ENCODE peak calls at places on chromosomes 6 and 20, in six cellular contexts. D, G, Q, L, F and U are unnamed samples.

GRCh38 chr6:64683682-64684081 is 1023.3 kb downstream of the EYS start:
- DNase-seq in D (no peak), G (peak; percentile 97), Q (no peak), L (no peak), F (no peak), U (no peak)

GRCh38 chr20:42524058-42524457 is 665.6 kb downstream of the PTPRT start:
- DNase-seq in D (no peak), G (no peak), Q (no peak), L (no peak), F (no peak), U (no peak)

GRCh38 chr6:136405410-136406029 is 115.9 kb upstream of the BCLAF1 start:
- DNase-seq in D (no peak), G (peak; percentile 30), Q (no peak), L (no peak), F (no peak), U (no peak)

GRCh38 chr6:43405354-43405753 is 22.0 kb upstream of the ABCC10 start:
- DNase-seq in D (no peak), G (peak; percentile 6), Q (no peak), L (no peak), F (no peak), U (no peak)

GRCh38 chr6:114342086-114342825 is 567 bp downstream of the HS3ST5 start:
- DNase-seq in D (no peak), G (no peak), Q (no peak), L (no peak), F (no peak), U (no peak)

GRCh38 chr20:49450281-49450707 is 32.2 kb downstream of the KCNB1 start:
- DNase-seq in D (no peak), G (no peak), Q (no peak), L (no peak), F (no peak), U (no peak)

GRCh38 chr20:43922614-43923013 is 8.0 kb downstream of the TOX2 start:
- DNase-seq in D (no peak), G (no peak), Q (no peak), L (no peak), F (no peak), U (no peak)

GRCh38 chr6:26045046-26045938 is 41.9 kb upstream of the HFE start:
- DNase-seq in D (peak; percentile 97), G (peak; percentile 95), Q (peak; percentile 80), L (peak; percentile 87), F (peak; percentile 97), U (no peak)

GRCh38 chr20:4952229-4952628 is 49.1 kb downstream of the SLC23A2 start:
- DNase-seq in D (no peak), G (no peak), Q (no peak), L (no peak), F (no peak), U (no peak)

GRCh38 chr20:36144336-36144735 is 10.2 kb upstream of the EPB41L1 start:
- DNase-seq in D (no peak), G (no peak), Q (no peak), L (no peak), F (no peak), U (no peak)

GRCh38 chr6:151796842-151797530 is 10.5 kb upstream of the ESR1 start:
- DNase-seq in D (no peak), G (no peak), Q (no peak), L (no peak), F (no peak), U (no peak)

GRCh38 chr6:170405311-170405975 is 98.9 kb downstream of the FAM120B start:
- DNase-seq in D (peak; percentile 62), G (peak; percentile 94), Q (no peak), L (peak; percentile 95), F (no peak), U (peak; percentile 95)
- TF ChIP-seq CTCF in D (no peak), G (no peak), Q (no peak), L (no peak), F (no peak), U (no peak)

DNA sequence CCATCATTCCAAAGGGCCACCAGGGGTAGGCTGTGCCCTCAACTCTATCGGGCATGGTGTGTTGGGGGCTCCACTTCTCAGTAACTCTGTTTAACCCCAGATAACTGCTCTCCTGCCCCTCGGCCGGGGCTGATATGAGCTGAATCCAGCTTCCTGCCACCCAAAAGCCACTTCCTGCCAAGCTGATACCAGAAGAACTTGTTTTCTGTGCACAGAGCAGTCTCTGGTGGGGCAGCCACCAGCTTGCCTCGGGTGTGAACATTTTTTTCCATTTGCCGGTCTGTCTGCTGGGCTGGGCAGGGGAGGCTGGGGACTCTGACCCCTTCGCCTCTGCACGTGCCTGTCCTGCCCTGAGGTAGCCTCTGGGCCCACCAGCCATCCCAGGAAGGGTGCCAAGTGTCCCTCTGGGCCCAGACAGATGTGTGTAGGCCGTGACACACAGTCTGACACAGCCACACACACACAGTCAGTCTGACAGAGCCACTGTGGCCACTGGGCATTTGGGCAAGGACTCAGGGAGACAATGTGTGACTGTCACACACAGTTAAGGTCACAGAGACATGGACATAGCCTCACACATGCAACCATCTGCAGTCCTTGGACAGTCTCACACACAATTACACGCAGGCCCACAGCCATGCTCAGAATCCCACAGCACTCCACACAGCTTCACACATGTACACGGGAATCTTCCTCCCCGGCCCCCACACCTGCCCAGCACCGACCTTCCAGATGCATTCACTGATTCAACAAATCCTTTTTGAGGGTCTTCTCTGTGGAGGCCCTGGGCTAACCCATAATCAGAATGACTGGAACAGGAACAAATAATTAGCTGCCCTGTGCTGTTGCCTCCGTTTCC is 45.1 kb downstream of the NOL4L start:
- DNase-seq in D (no peak), G (no peak), Q (no peak), L (no peak), F (peak; percentile 79), U (no peak)
- TF ChIP-seq CTCF in D (no peak), G (no peak), Q (no peak), L (no peak), F (no peak), U (no peak)

DNA sequence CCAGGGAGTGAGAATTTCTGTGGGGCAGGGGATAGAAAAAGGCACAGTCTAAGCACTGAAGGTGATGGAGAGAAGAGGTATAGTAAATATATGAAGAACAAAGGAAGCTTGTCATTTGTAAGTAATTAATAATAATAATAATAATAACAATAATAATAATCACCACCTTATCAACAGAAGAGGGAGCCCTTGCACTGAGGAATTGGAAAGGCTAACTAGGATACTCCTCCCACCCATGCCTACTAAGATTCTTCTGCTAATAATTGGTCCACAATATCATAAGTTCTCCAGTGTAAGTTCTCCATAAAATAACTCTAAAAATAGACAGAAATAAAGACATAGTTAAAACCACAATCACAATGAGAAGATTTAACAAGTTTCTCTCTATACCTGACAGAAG is 912 bp upstream of the OR12D3 start:
- DNase-seq in D (no peak), G (peak; percentile 7), Q (no peak), L (no peak), F (no peak), U (no peak)
- TF ChIP-seq CTCF in D (no peak), G (no peak), Q (no peak), L (no peak), F (no peak), U (no peak)

DNA sequence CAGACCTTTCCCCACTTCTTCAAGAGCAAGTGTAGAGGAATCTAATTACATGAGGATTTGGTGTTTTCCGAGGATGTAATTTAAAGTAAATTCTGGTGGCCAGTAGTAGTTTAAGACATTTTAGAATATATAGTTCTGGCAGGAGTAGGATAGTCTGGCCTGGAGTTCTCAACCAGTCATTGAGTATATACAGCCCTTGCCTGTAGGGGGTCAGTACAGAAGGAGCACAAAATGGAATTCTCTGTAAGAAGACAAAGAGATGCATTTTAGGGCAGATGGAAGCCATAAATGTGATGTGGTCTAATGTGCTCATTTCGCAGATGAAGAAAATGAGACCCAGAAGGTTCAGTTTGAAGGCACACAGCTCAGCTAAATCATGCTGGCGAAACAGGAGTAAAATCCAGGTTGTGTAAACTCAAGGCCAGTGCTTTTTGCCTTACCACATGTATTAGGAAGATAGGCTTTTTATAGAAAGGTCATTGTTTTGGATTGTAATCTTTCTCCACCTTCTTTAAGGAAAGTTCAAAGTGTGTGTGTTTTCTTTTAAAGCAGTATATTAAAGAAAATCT is 29.6 kb downstream of the QKI start:
- DNase-seq in D (no peak), G (no peak), Q (no peak), L (no peak), F (no peak), U (no peak)
- TF ChIP-seq CTCF in D (no peak), G (peak; percentile 13), Q (no peak), L (no peak), F (no peak), U (no peak)

GRCh38 chr6:166989427-166990034 is 9.7 kb upstream of the CEP43 start:
- DNase-seq in D (no peak), G (peak; percentile 65), Q (no peak), L (no peak), F (peak; percentile 60), U (no peak)
- TF ChIP-seq CTCF in D (peak; percentile 26), G (peak; percentile 44), Q (no peak), L (peak; percentile 60), F (peak; percentile 77), U (peak; percentile 51)

GRCh38 chr6:157012355-157012754 is 235.2 kb downstream of the ARID1B start:
- DNase-seq in D (no peak), G (no peak), Q (no peak), L (no peak), F (no peak), U (no peak)
- TF ChIP-seq CTCF in D (no peak), G (no peak), Q (no peak), L (no peak), F (peak; percentile 28), U (no peak)

GRCh38 chr6:105273589-105273988 is 93.8 kb upstream of the POPDC3 start:
- DNase-seq in D (no peak), G (no peak), Q (no peak), L (no peak), F (no peak), U (no peak)
- TF ChIP-seq CTCF in D (no peak), G (no peak), Q (no peak), L (no peak), F (no peak), U (no peak)

DNA sequence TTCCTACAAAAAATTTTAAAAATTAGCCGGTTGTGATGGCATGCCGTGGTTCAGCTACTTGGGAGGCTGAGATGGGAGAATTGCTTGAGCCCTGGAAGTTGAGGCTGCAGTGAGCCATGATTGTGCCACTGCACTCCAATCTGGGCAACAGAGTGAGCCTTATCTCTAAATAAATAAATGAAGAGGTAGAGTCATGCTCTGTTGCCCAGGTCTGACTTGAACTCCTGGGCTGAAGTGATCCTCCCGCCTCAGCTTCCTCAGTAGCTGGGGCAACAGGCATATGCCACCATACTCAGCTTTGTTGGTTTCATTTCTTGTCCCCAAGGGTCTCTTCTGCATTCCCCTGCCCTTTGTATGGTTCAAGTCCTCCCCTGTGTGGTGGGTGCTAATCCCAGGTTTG is 17.0 kb downstream of the HSPA1B start:
- DNase-seq in D (no peak), G (no peak), Q (no peak), L (no peak), F (no peak), U (no peak)
- TF ChIP-seq CTCF in D (no peak), G (no peak), Q (no peak), L (no peak), F (no peak), U (no peak)

GRCh38 chr6:28117386-28118050 is 6.9 kb upstream of the ZSCAN16 start:
- DNase-seq in D (no peak), G (no peak), Q (no peak), L (no peak), F (no peak), U (no peak)
- TF ChIP-seq CTCF in D (no peak), G (no peak), Q (no peak), L (no peak), F (peak; percentile 21), U (no peak)